ENCODE peak calls at places on chromosomes 5 and 9, in ten cellular contexts. E, W, P, F, S, I, K, X, Q and G are unnamed samples. For H3K4me1, the result is how much of the 10 kb centered on the place peaks cover.

GRCh38 chr9:8825600-8826147 is 1026.1 kb upstream of the DMAC1 start:
- DNase-seq in E (no peak), W (no peak), P (no peak), F (no peak), S (no peak), I (no peak), K (no peak), X (no peak), Q (no peak), G (no peak)

GRCh38 chr9:5577225-5577624 is 51.7 kb upstream of the RIC1 start:
- DNase-seq in E (no peak), W (no peak), P (no peak), F (no peak), S (no peak), I (no peak), K (no peak), X (no peak), Q (no peak), G (no peak)

GRCh38 chr5:177086918-177087706 is 397 bp downstream of the FGFR4 start:
- DNase-seq in E (no peak), W (peak), P (peak), F (no peak), S (peak), I (no peak), K (peak), X (no peak), Q (peak), G (no peak)

GRCh38 chr5:43649256-43649655 is 46.3 kb downstream of the NNT start:
- DNase-seq in E (no peak), W (no peak), P (no peak), F (no peak), S (no peak), I (no peak), K (no peak), X (no peak), Q (no peak), G (no peak)

GRCh38 chr9:33942471-33943083 is 106.1 kb downstream of the UBAP2 start:
- DNase-seq in E (no peak), W (no peak), P (peak), F (no peak), S (no peak), I (no peak), K (no peak), X (no peak), Q (no peak), G (no peak)

GRCh38 chr5:77086611-77087483 is at the start of gene ZBED3:
- DNase-seq in E (peak), W (peak), P (peak), F (peak), S (peak), I (peak), K (peak), X (peak), Q (peak), G (no peak)

GRCh38 chr5:178535299-178536175 is 54.7 kb downstream of the COL23A1 start:
- DNase-seq in E (peak), W (no peak), P (no peak), F (peak), S (peak), I (no peak), K (peak), X (no peak), Q (no peak), G (no peak)

GRCh38 chr9:2230362-2230761 is 215.2 kb downstream of the SMARCA2 start:
- DNase-seq in E (no peak), W (no peak), P (no peak), F (no peak), S (no peak), I (no peak), K (no peak), X (no peak), Q (no peak), G (no peak)

GRCh38 chr9:90189306-90189705 is 453.3 kb downstream of the DIRAS2 start:
- DNase-seq in E (no peak), W (no peak), P (no peak), F (no peak), S (no peak), I (no peak), K (no peak), X (no peak), Q (no peak), G (no peak)

GRCh38 chr9:37856551-37856950 is 47.4 kb downstream of the SLC25A51 start:
- DNase-seq in E (no peak), W (no peak), P (no peak), F (no peak), S (no peak), I (no peak), K (no peak), X (no peak), Q (no peak), G (no peak)

GRCh38 chr5:34660444-34660843 is 4.3 kb downstream of the RAI14 start:
- DNase-seq in E (no peak), W (no peak), P (no peak), F (no peak), S (no peak), I (no peak), K (no peak), X (no peak), Q (no peak), G (no peak)

GRCh38 chr5:142922223-142922952 is 152.2 kb downstream of the ARHGAP26 start:
- DNase-seq in E (no peak), W (no peak), P (peak), F (no peak), S (no peak), I (no peak), K (no peak), X (no peak), Q (no peak), G (no peak)

GRCh38 chr9:36925033-36925432 is 109.0 kb downstream of the PAX5 start:
- DNase-seq in E (no peak), W (no peak), P (peak), F (no peak), S (no peak), I (no peak), K (no peak), X (no peak), Q (no peak), G (no peak)

GRCh38 chr5:10719965-10720364 is 41.1 kb downstream of the DAP start:
- DNase-seq in E (no peak), W (no peak), P (peak), F (no peak), S (peak), I (no peak), K (no peak), X (no peak), Q (peak), G (no peak)

GRCh38 chr9:108622467-108622866 is 233.3 kb downstream of the ACTL7B start:
- DNase-seq in E (no peak), W (no peak), P (no peak), F (no peak), S (no peak), I (no peak), K (no peak), X (no peak), Q (no peak), G (no peak)

GRCh38 chr5:1971944-1972343 is 89.2 kb upstream of the IRX4 start:
- DNase-seq in E (no peak), W (no peak), P (no peak), F (no peak), S (no peak), I (no peak), K (no peak), X (no peak), Q (no peak), G (no peak)

GRCh38 chr5:1974501-1975405 is 92.0 kb upstream of the IRX4 start:
- DNase-seq in E (no peak), W (no peak), P (no peak), F (no peak), S (no peak), I (no peak), K (no peak), X (no peak), Q (no peak), G (no peak)

GRCh38 chr5:1975406-1975715 is 92.6 kb upstream of the IRX4 start:
- DNase-seq in E (no peak), W (peak), P (no peak), F (no peak), S (no peak), I (peak), K (no peak), X (no peak), Q (no peak), G (no peak)

GRCh38 chr5:1974081-1974480 is 91.4 kb upstream of the IRX4 start:
- DNase-seq in E (no peak), W (no peak), P (no peak), F (no peak), S (no peak), I (no peak), K (no peak), X (no peak), Q (no peak), G (no peak)

DNA sequence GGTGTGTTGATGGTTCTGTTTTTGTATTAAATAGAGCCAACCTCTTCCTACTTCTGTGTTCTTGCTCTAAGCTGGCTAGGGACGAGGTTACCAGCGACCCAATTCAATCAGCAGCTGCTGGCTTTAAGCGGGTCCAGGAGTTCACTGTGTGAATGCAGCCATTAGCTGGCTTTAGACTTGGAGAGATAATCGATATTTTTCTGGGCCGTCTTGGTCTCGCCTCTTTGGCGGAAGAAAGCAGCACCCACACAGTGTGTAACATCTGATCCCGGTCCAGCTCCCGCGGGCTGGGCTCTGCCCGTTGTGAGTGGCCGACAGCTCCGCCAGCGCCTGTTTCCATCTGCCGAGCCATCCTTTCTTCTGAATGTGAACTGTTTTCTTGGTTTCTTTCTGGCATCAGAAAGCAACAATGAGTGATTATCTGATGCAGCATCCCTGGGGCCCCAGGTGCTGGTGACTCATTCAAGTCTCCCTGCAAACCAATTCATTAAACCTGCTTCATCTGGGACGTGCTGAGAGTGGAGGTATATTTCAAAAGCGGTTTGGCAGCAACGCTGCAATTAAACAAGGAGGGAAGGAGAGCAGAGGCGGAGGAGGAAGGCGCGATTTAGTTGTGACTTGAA is 90.8 kb upstream of the IRX4 start:
- DNase-seq in E (peak), W (no peak), P (no peak), F (no peak), S (no peak), I (peak), K (no peak), X (no peak), Q (peak), G (no peak)
- H3K4me3 ChIP-seq in E (no peak), W (no peak), P (no peak), F (no peak), S (no peak), I (no peak), K (no peak), X (no peak), Q (no peak), G (no peak)

GRCh38 chr9:93096131-93096802 is at the start of gene CARD19:
- DNase-seq in E (peak), W (peak), P (peak), F (peak), S (peak), I (peak), K (no peak), X (no peak), Q (no peak), G (no peak)
- TF ChIP-seq POLR2A in E (peak), W (peak), P (peak), F (peak), S (no peak), I (peak), K (peak), X (peak), Q (peak), G (peak)

GRCh38 chr9:17088566-17088965 is 46.3 kb upstream of the CNTLN start:
- DNase-seq in E (no peak), W (no peak), P (no peak), F (no peak), S (no peak), I (no peak), K (no peak), X (no peak), Q (no peak), G (no peak)
- H3K4me1 ChIP-seq in E (under half), W (under half), P (under half), F (under half), S (under half), I (under half), K (under half), X (under half), Q (under half), G (under half)

GRCh38 chr5:103441523-103441922 is 121.1 kb downstream of the NUDT12 start:
- DNase-seq in E (no peak), W (no peak), P (peak), F (no peak), S (no peak), I (no peak), K (no peak), X (no peak), Q (no peak), G (no peak)
- H3K4me3 ChIP-seq in E (no peak), W (no peak), P (no peak), F (no peak), S (no peak), I (no peak), K (no peak), X (no peak), Q (no peak), G (no peak)

DNA sequence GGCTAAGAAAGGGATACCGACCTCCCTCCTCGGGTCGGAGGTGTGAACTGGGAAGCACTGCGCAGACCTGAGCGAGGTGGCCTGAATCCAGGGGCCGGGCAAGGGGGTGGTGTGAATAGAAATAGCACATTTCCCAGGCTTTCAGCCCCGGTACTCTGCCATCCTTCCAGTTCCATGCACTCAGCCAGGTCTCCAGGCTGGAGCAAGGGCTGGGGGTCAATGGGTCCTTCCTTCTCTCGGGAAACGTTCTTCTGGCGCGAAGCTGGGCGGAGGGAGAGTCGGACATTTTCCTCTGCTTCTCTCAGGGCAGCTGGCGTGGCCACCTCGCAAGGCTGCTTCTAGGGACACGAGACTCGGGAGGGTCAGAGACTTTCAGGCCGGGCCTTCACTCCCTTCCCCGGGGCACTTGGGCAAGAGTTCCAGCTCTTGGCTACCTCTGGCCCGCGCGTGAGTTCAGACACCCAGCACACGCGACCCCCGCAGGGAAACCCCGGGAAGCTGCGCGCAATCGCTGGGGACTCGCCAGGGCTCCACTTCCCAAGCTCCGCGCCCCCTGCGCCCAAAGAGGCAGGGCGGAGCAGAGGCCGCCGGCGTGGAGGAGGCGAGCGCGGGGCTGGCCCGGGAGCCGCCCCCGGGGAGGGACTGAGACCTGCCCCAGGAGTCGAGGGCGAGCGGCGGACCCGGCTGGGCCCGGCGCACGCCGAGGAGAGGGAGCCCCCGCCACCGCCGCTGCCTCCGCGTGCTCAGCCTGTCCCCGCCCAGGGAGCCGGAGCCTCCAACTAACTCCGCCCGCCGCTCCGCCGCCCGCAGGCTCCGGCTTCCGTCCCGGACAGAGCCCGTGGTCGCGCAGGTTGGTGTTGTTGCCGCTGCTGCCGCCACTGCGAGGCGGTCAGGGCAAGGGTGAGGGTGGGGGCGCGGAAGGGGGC is at the start of gene PAM:
- DNase-seq in E (peak), W (peak), P (peak), F (peak), S (peak), I (peak), K (peak), X (peak), Q (no peak), G (peak)
- TF ChIP-seq POLR2A in E (peak), W (peak), P (peak), F (no peak), S (no peak), I (peak), K (peak), X (peak), Q (peak), G (no peak)

DNA sequence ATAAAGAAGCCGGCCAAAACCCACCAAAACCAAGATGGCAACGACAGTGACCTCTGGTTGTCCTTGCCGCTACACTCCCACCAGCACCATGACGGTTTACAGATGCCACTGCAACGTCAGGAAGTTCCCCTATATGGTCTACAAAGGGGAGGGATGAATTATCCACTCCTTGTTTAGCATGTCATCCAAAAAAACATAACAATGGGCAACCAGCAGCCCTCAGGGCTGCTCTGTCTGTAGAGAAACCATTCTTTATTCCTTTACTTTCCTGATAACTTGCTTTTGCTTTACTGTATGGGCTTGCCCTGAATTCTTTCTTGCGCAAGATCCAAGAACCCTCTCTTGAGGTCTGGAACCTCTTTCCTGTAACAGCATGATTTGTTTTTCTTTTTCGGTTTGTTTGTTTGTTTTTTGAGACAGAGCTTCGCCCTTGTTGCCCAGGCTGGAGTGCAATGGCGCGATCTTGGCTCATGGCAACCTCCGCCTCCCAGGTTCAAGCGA is 2.0 kb upstream of the UAP1L1 start:
- DNase-seq in E (no peak), W (no peak), P (no peak), F (no peak), S (no peak), I (no peak), K (no peak), X (no peak), Q (no peak), G (no peak)
- H3K4me1 ChIP-seq in E (under half), W (under half), P (under half), F (under half), S (under half), I (under half), K (under half), X (under half), Q (under half), G (under half)

GRCh38 chr9:84297162-84297821 is 43.3 kb downstream of the SLC28A3 start:
- DNase-seq in E (no peak), W (no peak), P (no peak), F (no peak), S (no peak), I (no peak), K (no peak), X (no peak), Q (no peak), G (no peak)
- H3K4me3 ChIP-seq in E (no peak), W (no peak), P (no peak), F (no peak), S (no peak), I (no peak), K (no peak), X (no peak), Q (no peak), G (no peak)

GRCh38 chr5:134103998-134104612 is 10.4 kb upstream of the TCF7 start:
- DNase-seq in E (no peak), W (no peak), P (no peak), F (no peak), S (no peak), I (no peak), K (no peak), X (no peak), Q (no peak), G (no peak)

GRCh38 chr5:134100283-134101011 is 14.0 kb upstream of the TCF7 start:
- DNase-seq in E (no peak), W (no peak), P (peak), F (no peak), S (peak), I (no peak), K (no peak), X (no peak), Q (no peak), G (no peak)

GRCh38 chr5:134103397-134103796 is 11.1 kb upstream of the TCF7 start:
- DNase-seq in E (no peak), W (no peak), P (no peak), F (no peak), S (no peak), I (no peak), K (no peak), X (no peak), Q (no peak), G (no peak)

GRCh38 chr5:134099939-134100282 is 14.6 kb upstream of the TCF7 start:
- DNase-seq in E (no peak), W (no peak), P (no peak), F (no peak), S (no peak), I (no peak), K (no peak), X (no peak), Q (no peak), G (no peak)

GRCh38 chr5:134101686-134102439 is 12.6 kb upstream of the TCF7 start:
- DNase-seq in E (peak), W (peak), P (peak), F (peak), S (peak), I (no peak), K (peak), X (no peak), Q (peak), G (no peak)
- TF ChIP-seq POLR2A in E (no peak), W (no peak), P (no peak), F (no peak), S (no peak), I (no peak), K (no peak), X (no peak), Q (no peak), G (no peak)

GRCh38 chr5:141876628-141877477 is 1.4 kb downstream of the PCDH1 start:
- DNase-seq in E (no peak), W (peak), P (peak), F (no peak), S (peak), I (peak), K (no peak), X (no peak), Q (no peak), G (no peak)
- H3K4me1 ChIP-seq in E (under half), W (under half), P (under half), F (under half), S (half or more), I (under half), K (under half), X (half or more), Q (under half), G (under half)